ENCODE peak calls at places on chromosomes 2 and 18, in six cellular contexts. Y is H9, C is heart left ventricle, K is ovary, I is left ventricle myocardium inferior, X is upper lobe of right lung. Q is an unnamed sample. For H3K4me1, the result is how much of the 10 kb centered on the place peaks cover.

GRCh38 chr18:10247402-10248117 is 206.9 kb upstream of the APCDD1 start:
- DNase-seq in Y (no peak), C (peak), K (peak), I (peak), X (no peak), Q (no peak)

GRCh38 chr2:18339326-18339725 is 221.1 kb downstream of the RDH14 start:
- DNase-seq in Y (no peak), C (no peak), K (no peak), I (no peak), X (no peak), Q (no peak)

GRCh38 chr2:20346565-20347127 is 4.0 kb downstream of the PUM2 start:
- DNase-seq in Y (no peak), C (no peak), K (no peak), I (no peak), X (no peak), Q (no peak)

GRCh38 chr2:216246741-216247140 is 125.5 kb downstream of the MARCHF4 start:
- DNase-seq in Y (no peak), C (no peak), K (no peak), I (no peak), X (no peak), Q (no peak)

GRCh38 chr18:59674534-59674933 is 22.7 kb downstream of the CCBE1 start:
- DNase-seq in Y (no peak), C (no peak), K (no peak), I (no peak), X (no peak), Q (no peak)

GRCh38 chr18:28108801-28109200 is 68.1 kb downstream of the CDH2 start:
- DNase-seq in Y (no peak), C (no peak), K (no peak), I (no peak), X (no peak), Q (no peak)

GRCh38 chr2:176188218-176188968 is at the start of gene HOXD1:
- DNase-seq in Y (peak), C (peak), K (peak), I (no peak), X (peak), Q (peak)

GRCh38 chr18:27143580-27144287 is 41.4 kb downstream of the CHST9 start:
- DNase-seq in Y (no peak), C (peak), K (no peak), I (peak), X (no peak), Q (peak)

GRCh38 chr18:36465276-36465675 is 167.8 kb downstream of the FHOD3 start:
- DNase-seq in Y (no peak), C (no peak), K (no peak), I (no peak), X (no peak), Q (no peak)

GRCh38 chr2:167689444-167689843 is 558.0 kb downstream of the STK39 start:
- DNase-seq in Y (peak), C (no peak), K (no peak), I (no peak), X (no peak), Q (no peak)

GRCh38 chr2:10235909-10236550 is 66.7 kb upstream of the HPCAL1 start:
- DNase-seq in Y (no peak), C (no peak), K (no peak), I (no peak), X (peak), Q (no peak)

GRCh38 chr2:205372141-205372540 is 310.2 kb upstream of the NRP2 start:
- DNase-seq in Y (no peak), C (no peak), K (no peak), I (no peak), X (no peak), Q (no peak)

GRCh38 chr2:191362841-191363240 is 117.6 kb downstream of the MYO1B start:
- DNase-seq in Y (no peak), C (no peak), K (no peak), I (no peak), X (no peak), Q (no peak)

GRCh38 chr2:3637311-3637675 is 20.7 kb upstream of the ALLC start:
- DNase-seq in Y (no peak), C (peak), K (no peak), I (no peak), X (peak), Q (peak)

DNA sequence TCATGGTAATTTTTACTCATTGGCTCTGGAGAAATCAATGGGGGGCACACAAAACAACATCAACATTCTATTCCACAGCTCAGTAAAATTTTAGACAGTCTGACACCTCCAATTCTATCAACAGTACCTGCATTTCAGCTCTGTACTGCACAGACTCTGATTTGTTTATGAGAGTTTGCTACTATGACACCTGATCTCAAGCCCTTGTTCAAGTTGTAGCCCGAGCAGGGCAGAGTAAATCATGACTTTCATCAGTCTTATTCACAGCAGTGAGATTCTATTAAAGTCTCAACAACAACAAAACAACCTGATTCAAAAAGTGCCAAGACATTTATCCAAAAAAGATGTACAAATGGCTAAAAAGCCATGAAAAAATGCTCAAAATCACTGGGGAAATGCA is 71.5 kb upstream of the RBMS1 start:
- DNase-seq in Y (no peak), C (no peak), K (no peak), I (no peak), X (no peak), Q (no peak)
- H3K4me1 ChIP-seq in Y (under half), C (under half), K (under half), I (under half), X (under half), Q (under half)

GRCh38 chr2:55010915-55011314 is 39.3 kb downstream of the RTN4 start:
- DNase-seq in Y (no peak), C (no peak), K (no peak), I (no peak), X (no peak), Q (peak)
- H3K27ac ChIP-seq in Y (no peak), C (no peak), K (no peak), I (no peak), X (peak), Q (peak)

GRCh38 chr2:223933098-223933800 is 11.9 kb downstream of the WDFY1 start:
- DNase-seq in Y (no peak), C (no peak), K (no peak), I (no peak), X (no peak), Q (no peak)
- H3K4me1 ChIP-seq in Y (under half), C (half or more), K (under half), I (half or more), X (half or more), Q (under half)

DNA sequence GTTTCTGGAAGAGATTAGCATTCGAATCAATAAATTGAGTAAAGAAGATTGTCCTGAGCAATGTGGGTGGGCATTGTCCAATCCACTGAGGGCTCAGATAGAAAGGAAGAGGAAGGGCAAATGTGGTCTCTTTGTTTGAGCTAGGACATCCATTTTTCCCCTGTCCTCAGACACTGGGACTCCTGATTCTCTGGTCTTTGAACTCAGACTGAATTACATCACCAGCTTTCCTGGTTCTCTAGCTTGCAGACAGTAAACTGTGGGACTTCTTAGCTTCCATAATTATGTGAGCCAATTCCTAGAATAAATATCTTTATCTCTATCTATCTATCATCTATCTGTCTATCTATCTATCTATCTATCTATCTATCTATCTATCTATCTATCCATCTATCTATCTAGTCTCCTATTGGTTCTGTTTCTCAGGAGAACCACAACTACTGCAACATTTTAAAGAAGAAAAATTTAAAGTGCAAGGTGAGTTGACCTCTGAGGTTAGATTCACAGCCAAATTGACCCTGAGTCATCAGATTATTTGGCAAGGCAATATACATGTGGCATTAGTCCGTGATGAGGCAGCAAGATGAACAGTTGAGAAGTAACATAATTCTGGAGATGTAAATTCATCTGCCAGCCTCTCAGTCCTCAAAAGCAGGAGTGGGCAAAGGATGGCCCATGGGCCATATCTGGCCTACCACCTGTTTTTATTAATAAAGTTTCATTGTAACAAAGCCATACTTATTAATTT is 191.4 kb downstream of the PDE11A start:
- DNase-seq in Y (no peak), C (no peak), K (no peak), I (no peak), X (no peak), Q (no peak)
- H3K27ac ChIP-seq in Y (no peak), C (no peak), K (no peak), I (peak), X (no peak), Q (no peak)